ENCODE peak calls at places on chromosome 1, in ten cellular contexts. E is left ventricle myocardium inferior, C is stomach, J is colonic mucosa, W is prostate gland, K is cardiac muscle cell, I is astrocyte, X is heart right ventricle, B is uterus, U is tibial artery. Q is an unnamed sample.

GRCh38 chr1:182680901-182681300 is 3.5 kb downstream of the RGS8 start:
- DNase-seq in B (no peak), E (no peak), U (no peak), I (no peak), W (no peak), J (no peak), X (no peak), C (no peak), K (no peak), Q (no peak)

GRCh38 chr1:205942631-205943159 is 561 bp downstream of the SLC26A9 start:
- DNase-seq in U (no peak), I (no peak), J (no peak), K (no peak), W (no peak), X (no peak), E (no peak), B (no peak), C (no peak), Q (no peak)

GRCh38 chr1:180912801-180913616 is at the start of gene KIAA1614:
- DNase-seq in B (peak; percentile 31), C (no peak), U (peak; percentile 36), J (no peak), E (peak; percentile 54), X (peak; percentile 54), K (peak; percentile 39), I (peak; percentile 30), W (no peak), Q (no peak)

GRCh38 chr1:154697710-154698109 is 89.7 kb upstream of the ADAR start:
- DNase-seq in C (no peak), K (no peak), B (no peak), I (peak; percentile 22), J (no peak), W (no peak), U (no peak), E (no peak), X (no peak), Q (no peak)

GRCh38 chr1:22875240-22875639 is 97.4 kb downstream of the LACTBL1 start:
- DNase-seq in X (no peak), C (no peak), U (no peak), J (no peak), I (no peak), E (no peak), B (no peak), W (no peak), K (no peak), Q (no peak)

GRCh38 chr1:157304271-157304670 is 166.1 kb upstream of the ETV3 start:
- DNase-seq in K (no peak), X (no peak), B (no peak), E (no peak), J (no peak), W (no peak), I (no peak), U (no peak), C (no peak), Q (no peak)

GRCh38 chr1:234188454-234188792 is 184.8 kb upstream of the COA6 start:
- DNase-seq in X (no peak), U (no peak), B (no peak), J (no peak), W (no peak), E (no peak), I (no peak), K (no peak), C (no peak), Q (no peak)

GRCh38 chr1:115228191-115228590 is 109.9 kb downstream of the NGF start:
- DNase-seq in C (no peak), X (no peak), W (no peak), K (no peak), I (no peak), J (no peak), E (no peak), B (no peak), U (no peak), Q (no peak)

GRCh38 chr1:116259665-116260064 is 113.4 kb upstream of the ATP1A1 start:
- DNase-seq in I (no peak), E (no peak), J (peak; percentile 10), W (no peak), K (no peak), X (no peak), C (no peak), U (no peak), B (no peak), Q (no peak)

GRCh38 chr1:9909222-9910046 is 635 bp downstream of the CTNNBIP1 start:
- DNase-seq in J (peak; percentile 52), X (peak; percentile 42), C (peak; percentile 34), W (no peak), I (no peak), U (peak; percentile 40), B (peak; percentile 39), K (no peak), E (peak; percentile 23), Q (no peak)

GRCh38 chr1:2303781-2304180 is 75.7 kb downstream of the SKI start:
- DNase-seq in C (no peak), W (no peak), I (no peak), X (no peak), B (no peak), E (no peak), K (no peak), U (no peak), J (no peak), Q (no peak)

GRCh38 chr1:208977861-208978260 is 605.7 kb upstream of the CAMK1G start:
- DNase-seq in X (no peak), U (no peak), J (no peak), B (no peak), E (no peak), C (no peak), K (no peak), W (no peak), I (no peak), Q (no peak)

GRCh38 chr1:16371725-16372124 is 4.7 kb downstream of the SZRD1 start:
- DNase-seq in E (no peak), I (peak; percentile 71), B (no peak), W (no peak), C (no peak), J (no peak), U (no peak), K (no peak), X (no peak), Q (no peak)

GRCh38 chr1:117312453-117313138 is 54.7 kb upstream of the MAN1A2 start:
- DNase-seq in K (no peak), J (no peak), W (no peak), E (no peak), C (no peak), B (no peak), X (no peak), I (peak; percentile 62), U (no peak), Q (no peak)

GRCh38 chr1:50268049-50268448 is 155.2 kb downstream of the DMRTA2 start:
- DNase-seq in U (no peak), I (no peak), E (no peak), X (no peak), B (no peak), W (no peak), K (peak; percentile 75), C (no peak), J (no peak), Q (no peak)

GRCh38 chr1:241411776-241412338 is 54.9 kb upstream of the RGS7 start:
- DNase-seq in X (no peak), K (no peak), I (peak; percentile 10), B (no peak), W (no peak), E (no peak), J (no peak), U (no peak), C (no peak), Q (no peak)

GRCh38 chr1:241406421-241406820 is 49.4 kb upstream of the RGS7 start:
- DNase-seq in U (no peak), C (no peak), B (no peak), K (no peak), E (no peak), X (no peak), I (no peak), W (no peak), J (no peak), Q (no peak)

GRCh38 chr1:241411056-241411775 is 54.2 kb upstream of the RGS7 start:
- DNase-seq in C (peak; percentile 53), W (no peak), K (no peak), E (no peak), J (no peak), I (no peak), B (no peak), U (no peak), X (no peak), Q (no peak)

GRCh38 chr1:241412646-241413045 is 55.6 kb upstream of the RGS7 start:
- DNase-seq in K (no peak), W (no peak), X (no peak), J (no peak), U (no peak), B (no peak), C (no peak), E (no peak), I (no peak), Q (no peak)

GRCh38 chr1:241408170-241408569 is 51.2 kb upstream of the RGS7 start:
- DNase-seq in K (no peak), B (no peak), I (no peak), W (no peak), E (no peak), C (no peak), U (no peak), X (no peak), J (no peak), Q (no peak)
- TF ChIP-seq CTCF in K (no peak), B (no peak), I (no peak), W (no peak), E (no peak), C (no peak), U (no peak), X (no peak), J (no peak), Q (no peak)

GRCh38 chr1:32706491-32706890 is 3.9 kb upstream of the SYNC start:
- DNase-seq in C (peak; percentile 72), E (no peak), W (peak; percentile 71), X (no peak), J (no peak), B (no peak), I (no peak), K (no peak), U (no peak), Q (no peak)
- H3K27ac ChIP-seq in C (no peak overlapping the region), E (no peak overlapping the region), W (peak overlapping the region; percentile 30), X (no peak overlapping the region), J (no peak overlapping the region), B (no peak overlapping the region), I (no peak overlapping the region), K (no peak overlapping the region), U (peak overlapping the region; percentile 43), Q (no peak overlapping the region)

GRCh38 chr1:41906977-41907376 is 11.7 kb downstream of the HIVEP3 start:
- DNase-seq in J (no peak), W (no peak), C (no peak), E (no peak), I (no peak), K (no peak), B (no peak), X (no peak), U (no peak), Q (no peak)
- H3K27me3 ChIP-seq in J (no peaks in the 10 kb centered on the region), W (no peaks in the 10 kb centered on the region), C (no peaks in the 10 kb centered on the region), E (no peaks in the 10 kb centered on the region), I (no peaks in the 10 kb centered on the region), K (no peaks in the 10 kb centered on the region), B (no peaks in the 10 kb centered on the region), X (no peaks in the 10 kb centered on the region), U (no peaks in the 10 kb centered on the region), Q (no peaks in the 10 kb centered on the region)

DNA sequence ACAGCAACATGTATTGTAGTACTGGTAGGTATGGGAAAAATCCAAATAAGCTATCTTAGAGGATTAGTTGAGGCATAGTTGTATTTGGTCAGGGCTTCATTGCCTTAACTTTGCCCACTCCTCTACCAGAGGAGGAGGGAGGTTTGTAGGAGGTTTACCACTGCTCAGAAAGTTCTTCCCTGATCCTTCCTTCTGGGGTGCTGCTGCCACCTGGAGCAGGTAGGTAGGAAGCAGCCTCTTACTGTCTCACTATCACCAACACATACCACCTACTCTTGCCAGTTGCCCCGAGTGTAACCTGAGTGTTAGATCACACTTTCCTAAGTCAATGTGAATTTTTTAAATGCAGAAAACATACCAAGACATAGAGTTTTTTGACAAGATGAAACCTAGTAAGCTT is 24.1 kb upstream of the ZSWIM5 start:
- DNase-seq in X (no peak), J (peak; percentile 36), B (no peak), E (no peak), C (peak; percentile 29), I (no peak), W (peak; percentile 13), K (no peak), U (no peak), Q (no peak)
- TF ChIP-seq CTCF in X (no peak), J (peak; percentile 26), B (no peak), E (no peak), C (no peak), I (no peak), W (peak; percentile 11), K (no peak), U (no peak), Q (no peak)